ENCODE peak calls at places on chromosomes 13 and 19, in seven cellular contexts. O is Calu3, I is foreskin fibroblast, D is adrenal gland, H is lung, W is ovary, C is endodermal cell. S is an unnamed sample.

GRCh38 chr13:44142911-44143665 is 230.5 kb upstream of the SERP2 start:
- DNase-seq in O (no peak), I (no peak), D (no peak), H (no peak), W (no peak), C (no peak), S (no peak)

GRCh38 chr19:55277494-55277893 is 2.4 kb downstream of the HSPBP1 start:
- DNase-seq in O (no peak), I (no peak), D (no peak), H (no peak), W (no peak), C (no peak), S (no peak)

GRCh38 chr13:50345804-50346203 is 330.6 kb downstream of the KCNRG start:
- DNase-seq in O (no peak), I (no peak), D (no peak), H (no peak), W (no peak), C (no peak), S (no peak)

GRCh38 chr19:46634045-46634655 is 1.9 kb downstream of the GNG8 start:
- DNase-seq in O (peak), I (peak), D (peak), H (peak), W (peak), C (peak), S (peak)

GRCh38 chr13:91014696-91015095 is 332.8 kb upstream of the MIR17HG start:
- DNase-seq in O (no peak), I (no peak), D (no peak), H (no peak), W (no peak), C (no peak), S (no peak)

GRCh38 chr19:47035127-47035494 is 13.3 kb downstream of the TMEM160 start:
- DNase-seq in O (no peak), I (peak), D (no peak), H (no peak), W (no peak), C (peak), S (no peak)

GRCh38 chr19:3283246-3283751 is 58.8 kb downstream of the CELF5 start:
- DNase-seq in O (no peak), I (no peak), D (no peak), H (no peak), W (no peak), C (no peak), S (no peak)

GRCh38 chr13:46116653-46117502 is 12.0 kb upstream of the CPB2 start:
- DNase-seq in O (no peak), I (no peak), D (no peak), H (no peak), W (no peak), C (no peak), S (no peak)

GRCh38 chr13:108176685-108177274 is 38.6 kb downstream of the LIG4 start:
- DNase-seq in O (peak), I (no peak), D (peak), H (no peak), W (no peak), C (peak), S (no peak)

GRCh38 chr19:42433503-42434260 is 6.5 kb upstream of the LIPE start:
- DNase-seq in O (peak), I (peak), D (peak), H (peak), W (peak), C (peak), S (no peak)

GRCh38 chr19:5091576-5092215 is 122.8 kb downstream of the KDM4B start:
- DNase-seq in O (no peak), I (no peak), D (no peak), H (no peak), W (peak), C (no peak), S (peak)

GRCh38 chr19:48964205-48965032 is 690 bp upstream of the FTL start:
- DNase-seq in O (peak), I (peak), D (peak), H (no peak), W (no peak), C (no peak), S (no peak)

GRCh38 chr19:19778666-19779065 is 42.9 kb downstream of the ZNF506 start:
- DNase-seq in O (no peak), I (no peak), D (no peak), H (no peak), W (no peak), C (no peak), S (no peak)

GRCh38 chr13:37089495-37089894 is 16.0 kb downstream of the CSNK1A1L start:
- DNase-seq in O (no peak), I (no peak), D (no peak), H (no peak), W (no peak), C (no peak), S (no peak)

GRCh38 chr19:29409121-29409862 is 116.5 kb upstream of the VSTM2B start:
- DNase-seq in O (no peak), I (no peak), D (no peak), H (no peak), W (no peak), C (no peak), S (no peak)

GRCh38 chr13:45714170-45714569 is 12.1 kb downstream of the CBY2 start:
- DNase-seq in O (no peak), I (no peak), D (no peak), H (no peak), W (no peak), C (no peak), S (no peak)

GRCh38 chr13:94233401-94233800 is 246.1 kb downstream of the DCT start:
- DNase-seq in O (no peak), I (peak), D (peak), H (no peak), W (no peak), C (no peak), S (no peak)

GRCh38 chr13:42876810-42877550 is 95.6 kb downstream of the FAM216B start:
- DNase-seq in O (no peak), I (peak), D (no peak), H (no peak), W (no peak), C (no peak), S (no peak)

GRCh38 chr19:12163841-12164240 is 945 bp downstream of the ZNF136 start:
- DNase-seq in O (no peak), I (peak), D (no peak), H (no peak), W (no peak), C (no peak), S (no peak)

GRCh38 chr13:98207411-98207810 is 30.3 kb upstream of the RNF113B start:
- DNase-seq in O (peak), I (no peak), D (no peak), H (no peak), W (no peak), C (no peak), S (no peak)

GRCh38 chr19:47447470-47448359 is 24.0 kb downstream of the SLC8A2 start:
- DNase-seq in O (peak), I (peak), D (peak), H (peak), W (peak), C (peak), S (no peak)

GRCh38 chr19:23887642-23888041 is 27.0 kb upstream of the ZNF726 start:
- DNase-seq in O (no peak), I (no peak), D (no peak), H (no peak), W (no peak), C (no peak), S (no peak)

GRCh38 chr13:39886336-39886735 is 230.9 kb downstream of the COG6 start:
- DNase-seq in O (no peak), I (no peak), D (no peak), H (no peak), W (no peak), C (no peak), S (no peak)

GRCh38 chr19:40443930-40444180 is 280 bp downstream of the SERTAD3 start:
- DNase-seq in O (no peak), I (no peak), D (no peak), H (no peak), W (no peak), C (no peak), S (no peak)

GRCh38 chr13:46350003-46350402 is 37.0 kb downstream of the RUBCNL start:
- DNase-seq in O (no peak), I (no peak), D (no peak), H (no peak), W (no peak), C (no peak), S (no peak)

GRCh38 chr13:91609353-91609752 is 210.9 kb downstream of the GPC5 start:
- DNase-seq in O (no peak), I (no peak), D (no peak), H (no peak), W (no peak), C (no peak), S (no peak)

GRCh38 chr19:21912654-21913053 is 76.7 kb upstream of the ZNF43 start:
- DNase-seq in O (no peak), I (no peak), D (no peak), H (no peak), W (no peak), C (no peak), S (no peak)

GRCh38 chr13:50677687-50678463 is 165.6 kb downstream of the DLEU7 start:
- DNase-seq in O (peak), I (peak), D (no peak), H (no peak), W (no peak), C (no peak), S (no peak)

GRCh38 chr19:50178320-50178719 is 15.2 kb upstream of the IZUMO2 start:
- DNase-seq in O (no peak), I (no peak), D (no peak), H (no peak), W (no peak), C (no peak), S (no peak)

GRCh38 chr19:41537789-41538188 is 38.2 kb upstream of the CEACAM21 start:
- DNase-seq in O (no peak), I (peak), D (no peak), H (no peak), W (no peak), C (peak), S (no peak)

GRCh38 chr13:98797456-98797855 is 45.0 kb upstream of the SLC15A1 start:
- DNase-seq in O (no peak), I (no peak), D (peak), H (no peak), W (no peak), C (no peak), S (no peak)

GRCh38 chr19:35509018-35509652 is 4.3 kb downstream of the DMKN start:
- DNase-seq in O (peak), I (no peak), D (no peak), H (peak), W (peak), C (peak), S (no peak)

GRCh38 chr13:89568746-89569145 is 1778.7 kb upstream of the MIR17HG start:
- DNase-seq in O (no peak), I (no peak), D (no peak), H (no peak), W (no peak), C (no peak), S (no peak)

GRCh38 chr13:34462843-34463242 is 479.2 kb upstream of the NBEA start:
- DNase-seq in O (peak), I (peak), D (no peak), H (no peak), W (no peak), C (no peak), S (no peak)

GRCh38 chr19:6045108-6045507 is 65.2 kb downstream of the RFX2 start:
- DNase-seq in O (no peak), I (no peak), D (peak), H (peak), W (no peak), C (no peak), S (no peak)

GRCh38 chr19:2540646-2541454 is 64.9 kb downstream of the GADD45B start:
- DNase-seq in O (peak), I (peak), D (peak), H (peak), W (peak), C (peak), S (no peak)

GRCh38 chr13:68152414-68152813 is 922.3 kb upstream of the PCDH9 start:
- DNase-seq in O (no peak), I (no peak), D (no peak), H (no peak), W (no peak), C (no peak), S (no peak)

GRCh38 chr13:102724923-102725322 is 30.1 kb upstream of the METTL21C start:
- DNase-seq in O (peak), I (peak), D (no peak), H (no peak), W (no peak), C (no peak), S (no peak)

GRCh38 chr13:101326710-101327109 is 89.6 kb downstream of the NALCN start:
- DNase-seq in O (no peak), I (no peak), D (no peak), H (no peak), W (no peak), C (no peak), S (no peak)

DNA sequence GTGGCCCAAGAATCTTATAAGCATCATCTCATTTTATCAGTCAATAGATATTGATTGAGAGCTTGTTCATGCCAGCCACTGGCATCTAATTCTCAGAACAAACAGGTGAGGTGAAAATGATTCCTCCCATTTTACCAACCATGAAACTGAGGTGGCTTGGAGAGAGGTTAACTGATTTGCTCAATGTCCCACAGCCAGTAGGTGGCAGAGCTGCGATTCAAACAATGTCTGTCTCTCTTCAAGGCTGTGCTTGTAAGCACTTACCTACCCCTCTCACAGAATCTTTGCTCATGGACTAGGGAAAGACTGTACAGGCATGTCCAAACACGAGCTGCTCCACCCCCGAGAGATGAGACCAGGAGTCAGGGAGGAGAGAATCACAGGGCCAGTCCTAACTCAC is 21.5 kb upstream of the GSX1 start:
- DNase-seq in O (peak), I (no peak), D (no peak), H (no peak), W (no peak), C (peak), S (no peak)
- TF ChIP-seq CTCF in O (peak), I (peak), D (no peak), H (peak), W (no peak), C (peak), S (peak)

GRCh38 chr19:15843186-15843585 is 27.7 kb upstream of the OR10H1 start:
- DNase-seq in O (no peak), I (no peak), D (no peak), H (no peak), W (no peak), C (no peak), S (no peak)
- TF ChIP-seq CTCF in O (no peak), I (no peak), D (no peak), H (no peak), W (no peak), C (no peak), S (no peak)

GRCh38 chr13:56352901-56353300 is 787.8 kb upstream of the PRR20A start:
- DNase-seq in O (no peak), I (no peak), D (no peak), H (no peak), W (no peak), C (no peak), S (no peak)
- TF ChIP-seq CTCF in O (no peak), I (no peak), D (no peak), H (no peak), W (no peak), C (no peak), S (no peak)

GRCh38 chr19:8322638-8322997 is 1.3 kb downstream of the RPS28 start:
- DNase-seq in O (no peak), I (no peak), D (no peak), H (no peak), W (no peak), C (no peak), S (no peak)

GRCh38 chr19:8319807-8320520 is 1.2 kb downstream of the NDUFA7 start:
- DNase-seq in O (no peak), I (no peak), D (no peak), H (no peak), W (no peak), C (no peak), S (no peak)

GRCh38 chr19:8321760-8322637 is 703 bp downstream of the RPS28 start:
- DNase-seq in O (no peak), I (no peak), D (no peak), H (no peak), W (no peak), C (no peak), S (no peak)

GRCh38 chr19:8320564-8321066 is 560 bp downstream of the NDUFA7 start:
- DNase-seq in O (no peak), I (no peak), D (no peak), H (no peak), W (no peak), C (peak), S (no peak)

DNA sequence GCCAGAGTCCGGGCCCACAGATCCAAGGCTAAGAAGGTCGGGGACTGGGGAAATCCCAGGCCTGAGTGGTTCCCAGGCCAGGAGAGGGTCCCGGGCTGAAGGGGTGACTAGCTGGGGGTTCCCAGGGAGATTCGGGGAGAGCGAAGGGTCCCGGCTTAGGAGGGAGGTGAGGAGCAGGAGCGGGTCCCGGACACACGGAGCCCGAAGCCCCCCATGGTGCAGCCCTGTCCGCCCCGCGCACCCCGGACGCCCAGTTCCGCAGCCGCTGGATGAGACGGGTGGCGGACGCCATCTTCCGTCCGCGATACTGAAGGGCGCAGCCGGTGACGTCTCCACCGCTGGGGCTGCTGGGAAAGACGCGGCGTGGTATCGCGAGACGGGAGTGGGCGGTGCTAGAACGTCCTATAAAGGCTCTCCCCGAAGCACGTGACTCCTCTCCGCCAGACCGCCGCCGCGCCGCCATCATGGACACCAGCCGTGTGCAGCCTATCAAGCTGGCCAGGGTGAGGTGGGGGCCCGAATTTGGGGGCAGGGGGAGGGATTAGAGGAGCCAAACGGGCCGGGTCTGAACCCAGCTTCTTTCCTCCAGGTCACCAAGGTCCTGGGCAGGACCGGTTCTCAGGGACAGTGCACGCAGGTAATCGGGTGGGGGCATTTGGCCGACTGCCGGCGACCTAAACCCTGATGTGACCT is at the start of the genes NDUFA7 and RPS28:
- DNase-seq in O (peak), I (peak), D (peak), H (peak), W (peak), C (peak), S (peak)
- TF ChIP-seq CTCF in O (no peak), I (peak), D (peak), H (peak), W (no peak), C (peak), S (peak)

GRCh38 chr13:53201454-53202225 is 173.0 kb downstream of the OLFM4 start:
- DNase-seq in O (no peak), I (no peak), D (no peak), H (no peak), W (no peak), C (peak), S (peak)

GRCh38 chr13:53198699-53199098 is 170.1 kb downstream of the OLFM4 start:
- DNase-seq in O (no peak), I (no peak), D (no peak), H (no peak), W (no peak), C (no peak), S (no peak)

GRCh38 chr13:53200075-53200474 is 171.5 kb downstream of the OLFM4 start:
- DNase-seq in O (no peak), I (no peak), D (no peak), H (no peak), W (no peak), C (no peak), S (no peak)

GRCh38 chr13:53198017-53198416 is 169.4 kb downstream of the OLFM4 start:
- DNase-seq in O (no peak), I (no peak), D (no peak), H (no peak), W (no peak), C (no peak), S (no peak)

DNA sequence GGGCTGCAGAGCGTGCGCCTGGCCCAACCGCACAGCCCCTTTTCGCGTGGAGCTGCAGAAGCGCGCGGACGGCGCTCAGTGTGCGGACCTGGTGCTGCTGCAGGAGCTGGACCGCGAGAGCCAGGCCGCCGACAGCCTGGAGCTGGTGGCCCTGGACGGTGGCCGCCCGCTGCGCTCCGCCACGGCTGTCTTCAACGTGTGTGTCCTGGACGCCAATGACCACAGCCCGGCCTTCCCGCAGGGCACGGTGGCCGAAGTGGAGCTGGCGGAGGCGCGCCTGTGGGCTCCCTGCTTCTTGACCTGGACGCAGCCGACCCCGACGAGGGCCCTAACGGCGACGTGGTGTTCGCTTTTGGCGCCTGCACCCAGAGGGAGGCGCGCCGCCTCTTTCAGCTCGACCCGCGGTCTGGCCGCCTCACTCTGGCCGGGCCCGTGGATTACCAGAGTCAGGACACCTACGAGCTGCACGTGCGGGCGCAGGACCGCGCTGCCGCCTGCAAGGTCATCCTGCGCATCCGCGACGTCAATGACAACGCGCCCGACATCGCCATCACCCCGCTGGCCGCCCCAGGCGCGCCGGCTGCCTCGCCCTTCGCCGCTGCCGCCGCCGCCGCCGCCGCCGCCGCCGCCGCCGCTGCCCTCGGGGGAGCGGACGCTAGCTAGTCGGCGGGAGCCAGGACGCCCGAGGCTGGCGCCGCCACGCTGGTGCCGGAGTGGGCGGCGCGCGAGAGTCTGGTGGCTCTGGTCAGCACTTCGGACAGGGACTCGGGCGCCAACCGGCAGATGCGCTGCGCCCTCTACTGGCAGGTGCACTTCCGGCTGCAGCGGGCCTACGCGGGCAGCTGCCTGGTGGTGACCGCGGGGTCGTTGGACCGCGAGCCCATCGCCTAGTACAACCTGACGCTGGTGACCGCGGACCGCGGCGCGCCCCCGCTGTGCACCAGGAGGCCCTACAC is 172.2 kb downstream of the OLFM4 start:
- DNase-seq in O (no peak), I (no peak), D (no peak), H (no peak), W (no peak), C (peak), S (peak)
- TF ChIP-seq CTCF in O (no peak), I (peak), D (peak), H (peak), W (no peak), C (peak), S (peak)

S was measured in D721Med.